ENCODE peak calls at places on chromosomes 5 and 9, in ten cellular contexts. Q, E, D, T, J, W, A, N, L and H are unnamed samples.

GRCh38 chr5:165956854-165957253 is 2334.6 kb upstream of the WWC1 start:
- DNase-seq in Q (no peak), E (no peak), D (no peak), T (no peak), J (no peak), W (no peak), A (no peak), N (no peak), L (no peak), H (no peak)

GRCh38 chr9:98591696-98592095 is 117.0 kb downstream of the GABBR2 start:
- DNase-seq in Q (no peak), E (no peak), D (no peak), T (no peak), J (no peak), W (no peak), A (no peak), N (no peak), L (no peak), H (no peak)

GRCh38 chr5:43305948-43306563 is 7.2 kb downstream of the HMGCS1 start:
- DNase-seq in Q (no peak), E (no peak), D (no peak), T (peak; percentile 74), J (peak; percentile 80), W (peak; percentile 59), A (no peak), N (peak; percentile 56), L (no peak), H (no peak)

GRCh38 chr9:12554636-12555035 is 138.5 kb upstream of the TYRP1 start:
- DNase-seq in Q (no peak), E (no peak), D (no peak), T (peak; percentile 17), J (peak; percentile 12), W (peak; percentile 3), A (no peak), N (peak; percentile 21), L (peak; percentile 46), H (no peak)

GRCh38 chr9:38622083-38622674 is 1.8 kb upstream of the ANKRD18A start:
- DNase-seq in Q (no peak), E (no peak), D (no peak), T (peak; percentile 81), J (peak; percentile 3), W (no peak), A (no peak), N (no peak), L (peak; percentile 58), H (no peak)

GRCh38 chr9:135523521-135524129 is 2.4 kb downstream of the LCN1 start:
- DNase-seq in Q (no peak), E (no peak), D (no peak), T (no peak), J (no peak), W (no peak), A (no peak), N (no peak), L (no peak), H (no peak)

GRCh38 chr9:125961037-125961436 is 213.9 kb downstream of the PBX3 start:
- DNase-seq in Q (no peak), E (no peak), D (no peak), T (no peak), J (peak; percentile 59), W (peak; percentile 12), A (no peak), N (no peak), L (no peak), H (no peak)

GRCh38 chr5:58887311-58887710 is 304.4 kb downstream of the RAB3C start:
- DNase-seq in Q (no peak), E (peak; percentile 18), D (no peak), T (no peak), J (no peak), W (no peak), A (no peak), N (no peak), L (no peak), H (no peak)

GRCh38 chr9:20684865-20685696 is 1.0 kb downstream of the FOCAD start:
- DNase-seq in Q (no peak), E (no peak), D (no peak), T (peak; percentile 33), J (peak; percentile 75), W (peak; percentile 73), A (no peak), N (peak; percentile 92), L (no peak), H (peak; percentile 25)

GRCh38 chr5:173397531-173397930 is 69.3 kb upstream of the STC2 start:
- DNase-seq in Q (no peak), E (no peak), D (no peak), T (no peak), J (no peak), W (no peak), A (no peak), N (no peak), L (no peak), H (no peak)

GRCh38 chr5:151671979-151672378 is 14.7 kb downstream of the SPARC start:
- DNase-seq in Q (no peak), E (peak; percentile 64), D (no peak), T (no peak), J (no peak), W (peak; percentile 78), A (no peak), N (peak; percentile 43), L (no peak), H (no peak)

GRCh38 chr5:40172721-40173120 is 507.0 kb upstream of the PTGER4 start:
- DNase-seq in Q (no peak), E (no peak), D (no peak), T (no peak), J (no peak), W (no peak), A (no peak), N (peak; percentile 83), L (no peak), H (no peak)

GRCh38 chr9:34592895-34593601 is 3.5 kb upstream of the CNTFR start:
- DNase-seq in Q (no peak), E (peak; percentile 87), D (no peak), T (no peak), J (no peak), W (no peak), A (peak; percentile 81), N (peak; percentile 39), L (no peak), H (no peak)

GRCh38 chr5:176474476-176474875 is 26.3 kb downstream of the FAF2 start:
- DNase-seq in Q (no peak), E (no peak), D (no peak), T (no peak), J (no peak), W (peak; percentile 41), A (no peak), N (no peak), L (no peak), H (no peak)

GRCh38 chr5:95907740-95908706 is 53.6 kb downstream of the ELL2 start:
- DNase-seq in Q (no peak), E (no peak), D (no peak), T (no peak), J (no peak), W (no peak), A (no peak), N (no peak), L (no peak), H (no peak)

GRCh38 chr9:2655411-2655901 is 33.9 kb downstream of the VLDLR start:
- DNase-seq in Q (peak; percentile 20), E (no peak), D (peak; percentile 82), T (peak; percentile 33), J (peak; percentile 96), W (peak; percentile 97), A (no peak), N (peak; percentile 98), L (no peak), H (peak; percentile 79)

GRCh38 chr9:135478858-135479468 is 619 bp upstream of the PPP1R26 start:
- DNase-seq in Q (no peak), E (no peak), D (no peak), T (peak; percentile 51), J (no peak), W (no peak), A (no peak), N (no peak), L (peak; percentile 46), H (no peak)

GRCh38 chr5:61744690-61745619 is 412.9 kb downstream of the ZSWIM6 start:
- DNase-seq in Q (no peak), E (no peak), D (no peak), T (peak; percentile 11), J (no peak), W (no peak), A (no peak), N (peak; percentile 27), L (no peak), H (no peak)
- TF ChIP-seq CTCF in Q (no peak), E (no peak), D (no peak), T (no peak), J (no peak), W (no peak), A (no peak), N (peak; percentile 10), L (peak; percentile 25), H (no peak)

GRCh38 chr5:135209495-135209837 is 175.4 kb upstream of the PITX1 start:
- DNase-seq in Q (no peak), E (no peak), D (no peak), T (no peak), J (no peak), W (no peak), A (no peak), N (no peak), L (peak; percentile 7), H (no peak)
- H3K4me3 ChIP-seq in Q (no peak overlapping the region), E (no peak overlapping the region), D (no peak overlapping the region), T (no peak overlapping the region), J (no peak overlapping the region), W (no peak overlapping the region), A (no peak overlapping the region), N (no peak overlapping the region), L (no peak overlapping the region), H (no peak overlapping the region)

GRCh38 chr5:150626853-150627276 is 13.6 kb upstream of the SYNPO start:
- DNase-seq in Q (no peak), E (no peak), D (no peak), T (no peak), J (no peak), W (peak; percentile 68), A (peak; percentile 48), N (peak; percentile 92), L (no peak), H (no peak)

GRCh38 chr5:150628936-150629485 is 11.4 kb upstream of the SYNPO start:
- DNase-seq in Q (no peak), E (no peak), D (no peak), T (no peak), J (no peak), W (no peak), A (no peak), N (peak; percentile 55), L (no peak), H (no peak)

GRCh38 chr5:150630016-150630415 is 10.4 kb upstream of the SYNPO start:
- DNase-seq in Q (no peak), E (no peak), D (no peak), T (no peak), J (no peak), W (no peak), A (no peak), N (no peak), L (no peak), H (no peak)

GRCh38 chr5:150625831-150626746 is 14.4 kb upstream of the SYNPO start:
- DNase-seq in Q (no peak), E (no peak), D (no peak), T (no peak), J (no peak), W (no peak), A (no peak), N (no peak), L (no peak), H (no peak)

GRCh38 chr5:150627731-150628545 is 12.5 kb upstream of the SYNPO start:
- DNase-seq in Q (no peak), E (no peak), D (no peak), T (no peak), J (peak; percentile 64), W (peak; percentile 86), A (no peak), N (no peak), L (no peak), H (no peak)
- TF ChIP-seq CTCF in Q (no peak), E (no peak), D (no peak), T (no peak), J (no peak), W (no peak), A (no peak), N (no peak), L (no peak), H (no peak)

GRCh38 chr9:90420714-90421513 is 221.7 kb downstream of the DIRAS2 start:
- DNase-seq in Q (no peak), E (no peak), D (no peak), T (peak; percentile 13), J (peak; percentile 81), W (peak; percentile 11), A (no peak), N (no peak), L (no peak), H (no peak)
- H3K4me3 ChIP-seq in Q (no peak overlapping the region), E (no peak overlapping the region), D (no peak overlapping the region), T (no peak overlapping the region), J (no peak overlapping the region), W (no peak overlapping the region), A (no peak overlapping the region), N (no peak overlapping the region), L (no peak overlapping the region), H (no peak overlapping the region)